ENCODE peak calls at places on chromosomes 16 and 17, in seven cellular contexts. Z, F, O, A, W, H and K are unnamed samples.

GRCh38 chr17:49247949-49248348 is 17.4 kb upstream of the PHOSPHO1 start:
- DNase-seq in Z (no peak), W (no peak), O (no peak), F (no peak), H (no peak), A (no peak), K (no peak)

GRCh38 chr17:58371300-58371950 is 19.4 kb upstream of the SUPT4H1 start:
- DNase-seq in A (no peak), F (no peak), Z (no peak), W (no peak), H (no peak), O (no peak), K (no peak)

GRCh38 chr16:10969615-10970014 is 25.3 kb downstream of the CLEC16A start:
- DNase-seq in W (no peak), A (no peak), O (no peak), Z (no peak), F (no peak), H (no peak), K (no peak)

GRCh38 chr16:55876854-55877253 is 1.7 kb upstream of the CES5A start:
- DNase-seq in O (no peak), H (no peak), Z (no peak), W (no peak), F (no peak), A (no peak), K (peak; percentile 13)

GRCh38 chr17:12631076-12631475 is 34.6 kb upstream of the MYOCD start:
- DNase-seq in F (no peak), O (no peak), A (no peak), W (no peak), H (no peak), Z (no peak), K (no peak)

GRCh38 chr17:54903375-54903774 is 2.7 kb downstream of the TOM1L1 start:
- DNase-seq in O (no peak), W (no peak), H (peak; percentile 44), Z (no peak), F (no peak), A (no peak), K (no peak)

GRCh38 chr17:58085039-58085715 is 2.0 kb downstream of the DYNLL2 start:
- DNase-seq in O (no peak), F (no peak), A (no peak), H (no peak), Z (no peak), W (no peak), K (no peak)

GRCh38 chr16:58635502-58635901 is 5.9 kb upstream of the CNOT1 start:
- DNase-seq in A (no peak), O (no peak), F (no peak), Z (no peak), H (no peak), W (no peak), K (no peak)

GRCh38 chr16:50234771-50235556 is 31.4 kb upstream of the ADCY7 start:
- DNase-seq in A (no peak), O (no peak), W (no peak), F (no peak), H (no peak), Z (no peak), K (no peak)

GRCh38 chr17:63934391-63935112 is 2.4 kb upstream of the CD79B start:
- DNase-seq in A (no peak), F (no peak), W (no peak), Z (no peak), O (no peak), H (no peak), K (peak; percentile 51)

GRCh38 chr17:79930786-79931516 is 91.7 kb upstream of the CBX4 start:
- DNase-seq in O (no peak), F (no peak), Z (peak; percentile 46), W (no peak), A (no peak), H (no peak), K (peak; percentile 84)

GRCh38 chr16:11016993-11017392 is 72.6 kb downstream of the CLEC16A start:
- DNase-seq in H (peak; percentile 32), W (peak; percentile 32), O (no peak), A (peak; percentile 87), Z (no peak), F (no peak), K (no peak)

GRCh38 chr17:39606434-39607056 is 1.2 kb downstream of the NEUROD2 start:
- DNase-seq in Z (peak; percentile 61), A (no peak), H (no peak), F (no peak), O (no peak), W (no peak), K (peak; percentile 89)

GRCh38 chr17:37025241-37025640 is 76.5 kb downstream of the AATF start:
- DNase-seq in O (no peak), F (no peak), H (peak; percentile 31), A (no peak), Z (no peak), W (no peak), K (no peak)

GRCh38 chr17:68122587-68122986 is 87.1 kb downstream of the KPNA2 start:
- DNase-seq in O (no peak), W (no peak), A (no peak), F (no peak), H (no peak), Z (no peak), K (no peak)

GRCh38 chr16:87441886-87442580 is 49.9 kb downstream of the MAP1LC3B start:
- DNase-seq in A (no peak), O (no peak), F (no peak), W (no peak), Z (no peak), H (no peak), K (no peak)

GRCh38 chr16:75471723-75472634 is 7.5 kb upstream of the TMEM170A start:
- DNase-seq in O (no peak), Z (peak; percentile 69), W (no peak), H (peak; percentile 83), F (peak; percentile 67), A (peak; percentile 68), K (peak; percentile 88)

GRCh38 chr16:14344292-14344691 is 273.2 kb downstream of the MRTFB start:
- DNase-seq in O (no peak), Z (no peak), F (no peak), W (no peak), H (no peak), A (no peak), K (peak; percentile 57)

GRCh38 chr16:470418-470817 is 45.0 kb downstream of the RAB11FIP3 start:
- DNase-seq in Z (no peak), A (no peak), W (no peak), H (no peak), O (no peak), F (no peak), K (no peak)

GRCh38 chr16:83831451-83831987 is 23.7 kb downstream of the HSBP1 start:
- DNase-seq in O (no peak), F (no peak), H (no peak), W (no peak), A (no peak), Z (no peak), K (no peak)

GRCh38 chr17:76388966-76389888 is 4.8 kb downstream of the SPHK1 start:
- DNase-seq in O (no peak), W (no peak), Z (no peak), F (no peak), H (no peak), A (no peak), K (peak; percentile 83)

GRCh38 chr16:10324210-10324609 is 61.7 kb upstream of the ATF7IP2 start:
- DNase-seq in Z (no peak), O (no peak), F (no peak), H (no peak), W (no peak), A (no peak), K (no peak)

GRCh38 chr17:62737513-62737912 is 70.6 kb downstream of the MARCHF10 start:
- DNase-seq in W (no peak), Z (no peak), O (no peak), F (no peak), H (no peak), A (no peak), K (no peak)

GRCh38 chr16:29148867-29149272 is 164.0 kb downstream of the LAT start:
- DNase-seq in O (no peak), Z (no peak), A (peak; percentile 46), H (no peak), F (no peak), W (no peak), K (no peak)

GRCh38 chr17:41917957-41918391 is 777 bp downstream of the ACLY start:
- DNase-seq in Z (peak; percentile 54), F (peak; percentile 16), A (peak; percentile 78), W (no peak), H (peak; percentile 69), O (no peak), K (peak; percentile 65)

GRCh38 chr17:15321556-15322250 is 19.7 kb downstream of the TEKT3 start:
- DNase-seq in A (no peak), W (no peak), O (no peak), Z (no peak), F (no peak), H (no peak), K (no peak)

DNA sequence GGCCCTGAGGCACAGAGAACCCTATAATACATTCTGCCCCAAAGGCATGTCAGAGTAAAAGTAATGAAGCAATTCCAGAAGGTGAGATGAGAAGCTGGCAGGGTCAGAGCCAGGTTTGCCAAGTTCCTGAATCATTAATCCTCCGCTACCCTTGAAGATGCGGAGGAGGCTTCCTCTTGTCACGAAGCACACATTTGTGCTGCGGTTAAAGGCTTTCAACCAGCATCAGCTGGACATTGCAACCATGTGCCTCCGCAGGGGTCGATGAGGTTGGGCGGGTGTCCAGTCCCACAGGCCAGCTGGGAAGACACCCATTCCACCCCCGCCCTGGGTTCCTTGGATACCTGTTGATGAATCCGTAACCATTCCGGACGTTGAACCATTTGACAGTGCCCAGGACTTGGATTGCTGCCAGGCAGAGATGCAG is 1.3 kb downstream of the YBX2 start:
- DNase-seq in W (no peak), A (no peak), O (no peak), F (no peak), Z (no peak), H (no peak), K (peak; percentile 33)
- H3K4me3 ChIP-seq in W (no peak overlapping the region), A (no peak overlapping the region), O (no peak overlapping the region), F (no peak overlapping the region), Z (no peak overlapping the region), H (no peak overlapping the region), K (no peak overlapping the region)

GRCh38 chr17:18194804-18195203 is 11.2 kb downstream of the ALKBH5 start:
- DNase-seq in O (no peak), Z (no peak), A (no peak), H (no peak), F (no peak), W (no peak), K (no peak)
- H3K36me3 ChIP-seq in O (peaks cover 49% of the 10 kb centered on the region), Z (peaks cover 18% of the 10 kb centered on the region), A (no peaks in the 10 kb centered on the region), H (no peaks in the 10 kb centered on the region), F (peaks cover 67% of the 10 kb centered on the region), W (peaks cover 64% of the 10 kb centered on the region), K (peaks cover 28% of the 10 kb centered on the region)

GRCh38 chr16:19164285-19164684 is 3.8 kb upstream of the SYT17 start:
- DNase-seq in W (no peak), H (no peak), Z (no peak), O (no peak), A (no peak), F (no peak), K (no peak)
- H3K27me3 ChIP-seq in W (no peaks in the 10 kb centered on the region), H (peaks cover 4% of the 10 kb centered on the region), Z (peaks cover 15% of the 10 kb centered on the region), O (no peaks in the 10 kb centered on the region), A (no peaks in the 10 kb centered on the region), F (peaks cover 21% of the 10 kb centered on the region), K (peaks cover 15% of the 10 kb centered on the region)

DNA sequence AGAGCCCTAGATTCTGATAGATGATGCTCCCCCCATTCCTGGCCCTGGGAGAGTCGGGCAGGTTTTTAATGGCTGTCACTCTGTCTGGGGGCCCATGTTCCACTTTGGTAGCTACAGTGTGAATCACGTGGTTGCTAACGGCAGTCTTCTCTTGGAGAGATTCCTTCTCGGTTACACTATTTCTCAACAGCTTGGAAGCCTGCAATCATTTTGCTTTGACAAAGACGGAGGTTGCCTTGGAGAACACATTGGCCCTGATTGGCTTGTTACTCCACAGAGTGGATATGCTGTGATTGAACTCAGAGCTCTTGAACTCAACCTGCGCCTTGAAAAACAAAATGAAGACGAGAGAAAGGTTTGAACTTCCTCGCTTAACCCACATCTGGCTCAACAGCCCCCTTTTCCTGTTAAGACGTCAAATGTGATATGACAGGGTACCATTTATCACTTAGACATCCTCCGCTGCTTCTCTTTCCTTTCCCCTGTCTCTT is 218.9 kb downstream of the MAF start:
- DNase-seq in O (no peak), H (peak; percentile 49), W (no peak), F (peak; percentile 25), Z (no peak), A (no peak), K (no peak)
- H3K4me3 ChIP-seq in O (no peak overlapping the region), H (no peak overlapping the region), W (no peak overlapping the region), F (no peak overlapping the region), Z (no peak overlapping the region), A (no peak overlapping the region), K (no peak overlapping the region)